ENCODE peak calls at places on chromosomes 11 and 22, in nine cellular contexts. M is IMR-90, E is kidney, F is tibial nerve, B is SK-N-SH, S is aorta, D is fibroblast of lung, V is mucosa of descending colon, R is neuronal stem cell. W is an unnamed sample.

GRCh38 chr22:35587896-35588295 is 29.2 kb downstream of the MB start:
- DNase-seq in V (no peak), B (no peak), E (no peak), R (no peak), F (no peak), S (no peak), D (no peak), M (no peak), W (no peak)

GRCh38 chr11:62667460-62667859 is 2.3 kb downstream of the CSKMT start:
- DNase-seq in D (no peak), E (no peak), V (no peak), F (no peak), R (no peak), S (no peak), M (no peak), B (no peak), W (no peak)

GRCh38 chr11:129853508-129854228 is 38.0 kb downstream of the TMEM45B start:
- DNase-seq in V (peak; percentile 88), S (no peak), B (peak; percentile 44), M (peak; percentile 49), D (peak; percentile 56), R (no peak), F (no peak), E (peak; percentile 85), W (peak; percentile 73)

GRCh38 chr11:96279018-96279417 is 64.0 kb downstream of the MAML2 start:
- DNase-seq in D (no peak), B (no peak), V (no peak), E (no peak), R (no peak), S (no peak), F (no peak), M (no peak), W (no peak)

GRCh38 chr11:43523632-43524031 is 156.9 kb upstream of the HSD17B12 start:
- DNase-seq in B (no peak), S (no peak), R (no peak), E (no peak), F (no peak), M (no peak), V (no peak), D (no peak), W (no peak)

GRCh38 chr11:73388241-73389133 is 12.3 kb downstream of the RELT start:
- DNase-seq in E (peak; percentile 79), B (no peak), V (no peak), F (no peak), D (no peak), M (no peak), S (no peak), R (no peak), W (no peak)

GRCh38 chr11:73227571-73228211 is 9.6 kb downstream of the P2RY2 start:
- DNase-seq in F (no peak), M (no peak), R (no peak), S (peak; percentile 55), V (peak; percentile 82), D (no peak), E (peak; percentile 93), B (peak; percentile 22), W (no peak)

GRCh38 chr11:122656073-122656630 is 630 bp downstream of the UBASH3B start:
- DNase-seq in V (peak; percentile 66), M (peak; percentile 66), R (peak; percentile 59), S (peak; percentile 89), E (peak; percentile 82), D (peak; percentile 60), B (peak; percentile 87), F (peak; percentile 23), W (no peak)

GRCh38 chr11:8330416-8330815 is 66.7 kb upstream of the LMO1 start:
- DNase-seq in V (no peak), B (no peak), E (peak; percentile 82), F (no peak), S (no peak), D (no peak), R (no peak), M (no peak), W (no peak)

GRCh38 chr11:8328848-8329330 is 65.2 kb upstream of the LMO1 start:
- DNase-seq in E (peak; percentile 92), B (peak; percentile 89), D (peak; percentile 72), S (peak; percentile 87), R (peak; percentile 86), V (peak; percentile 75), M (peak; percentile 75), F (peak; percentile 29), W (peak; percentile 22)

GRCh38 chr11:8329961-8330361 is 66.3 kb upstream of the LMO1 start:
- DNase-seq in S (no peak), D (no peak), F (no peak), E (peak; percentile 62), B (peak; percentile 47), R (no peak), M (no peak), V (no peak), W (no peak)

GRCh38 chr11:8328231-8328794 is 64.6 kb upstream of the LMO1 start:
- DNase-seq in S (peak; percentile 48), E (no peak), V (no peak), M (no peak), R (no peak), B (no peak), D (no peak), F (no peak), W (no peak)

DNA sequence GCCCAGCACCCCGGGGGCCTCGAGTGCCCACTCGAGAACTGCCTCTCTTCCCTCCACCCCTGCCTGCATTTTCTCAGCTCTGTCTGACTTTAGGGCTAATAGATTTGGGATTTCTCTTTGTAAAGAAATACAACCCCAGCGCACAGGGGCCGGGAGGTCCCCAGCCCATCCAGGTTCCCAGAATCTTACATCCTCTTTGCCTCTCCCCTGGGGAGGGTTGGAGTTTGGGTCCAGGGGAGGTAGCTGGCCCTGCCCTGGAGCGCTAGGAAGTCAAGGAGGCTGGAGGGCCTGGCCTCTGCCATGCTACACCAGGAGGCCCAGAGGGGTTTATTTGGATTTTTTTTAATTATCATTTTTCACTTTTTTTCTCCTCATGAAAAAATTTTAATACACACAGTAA is 65.7 kb upstream of the LMO1 start:
- DNase-seq in S (peak; percentile 30), F (no peak), D (no peak), B (no peak), R (no peak), E (peak; percentile 45), M (no peak), V (no peak), W (no peak)
- H3K4me3 ChIP-seq in S (no peak overlapping the region), F (no peak overlapping the region), D (no peak overlapping the region), B (no peak overlapping the region), R (peak overlapping the region; percentile 49), E (no peak overlapping the region), M (no peak overlapping the region), V (no peak overlapping the region), W (no peak overlapping the region)

GRCh38 chr22:47625013-47625385 is 862.5 kb downstream of the TBC1D22A start:
- DNase-seq in M (no peak), V (no peak), R (no peak), E (peak; percentile 58), B (no peak), D (no peak), S (no peak), F (no peak), W (no peak)

GRCh38 chr22:47627561-47628253 is 865.3 kb downstream of the TBC1D22A start:
- DNase-seq in R (no peak), M (no peak), D (peak; percentile 18), S (no peak), F (no peak), B (no peak), E (no peak), V (no peak), W (no peak)

GRCh38 chr22:47624277-47625012 is 862.0 kb downstream of the TBC1D22A start:
- DNase-seq in S (no peak), M (no peak), R (no peak), D (no peak), V (no peak), E (peak; percentile 56), B (no peak), F (no peak), W (no peak)

GRCh38 chr22:47626428-47627390 is 864.3 kb downstream of the TBC1D22A start:
- DNase-seq in M (no peak), D (no peak), F (no peak), R (no peak), B (no peak), E (peak; percentile 53), V (no peak), S (no peak), W (no peak)

GRCh38 chr22:47625531-47626427 is 863.3 kb downstream of the TBC1D22A start:
- DNase-seq in E (peak; percentile 59), V (no peak), F (no peak), B (no peak), S (no peak), M (no peak), D (no peak), R (no peak), W (no peak)
- H3K4me3 ChIP-seq in E (no peak overlapping the region), V (no peak overlapping the region), F (no peak overlapping the region), B (no peak overlapping the region), S (no peak overlapping the region), M (no peak overlapping the region), D (no peak overlapping the region), R (no peak overlapping the region), W (no peak overlapping the region)

GRCh38 chr11:57457643-57458023 is 2.7 kb upstream of the RTN4RL2 start:
- DNase-seq in M (no peak), E (peak; percentile 21), S (no peak), V (no peak), F (no peak), D (no peak), R (no peak), B (no peak), W (no peak)

GRCh38 chr11:57456960-57457642 is 3.2 kb upstream of the RTN4RL2 start:
- DNase-seq in S (peak; percentile 96), F (peak; percentile 88), B (peak; percentile 85), D (peak; percentile 87), E (peak; percentile 95), M (peak; percentile 77), V (peak; percentile 90), R (peak; percentile 87), W (peak; percentile 27)

GRCh38 chr11:57458410-57459111 is 1.8 kb upstream of the RTN4RL2 start:
- DNase-seq in B (peak; percentile 84), M (peak; percentile 11), S (peak; percentile 89), R (no peak), V (peak; percentile 74), E (peak; percentile 82), D (no peak), F (no peak), W (no peak)

GRCh38 chr11:57459112-57460016 is 964 bp upstream of the RTN4RL2 start:
- DNase-seq in S (no peak), F (no peak), E (peak; percentile 83), R (no peak), D (no peak), B (peak; percentile 45), M (peak; percentile 17), V (peak; percentile 52), W (no peak)

DNA sequence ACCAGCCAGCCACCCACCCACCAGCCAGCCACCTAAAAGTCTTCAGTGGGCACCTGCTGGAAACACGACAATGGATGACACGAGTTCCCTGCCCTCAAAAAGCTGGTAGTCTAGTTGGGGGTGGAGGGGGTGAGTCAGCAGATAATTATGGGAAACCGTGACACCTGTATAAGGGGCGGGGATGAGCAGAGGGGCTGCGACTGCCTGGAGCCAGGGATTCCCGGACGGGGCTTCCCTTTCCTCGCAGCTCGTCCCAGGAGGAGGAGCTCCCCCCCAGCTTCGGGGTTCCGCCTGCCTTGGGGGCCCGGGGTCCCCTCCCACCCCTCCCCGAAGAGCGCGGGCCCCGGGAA is 2.3 kb upstream of the RTN4RL2 start:
- DNase-seq in M (no peak), R (no peak), S (no peak), B (no peak), E (no peak), F (no peak), D (no peak), V (no peak), W (no peak)
- H3K4me3 ChIP-seq in M (no peak overlapping the region), R (no peak overlapping the region), S (no peak overlapping the region), B (no peak overlapping the region), E (no peak overlapping the region), F (peak overlapping the region; percentile 49), D (no peak overlapping the region), V (no peak overlapping the region), W (peak overlapping the region; percentile 32)

GRCh38 chr22:39146256-39147101 is 6.0 kb downstream of the CBX7 start:
- DNase-seq in F (peak; percentile 12), D (no peak), E (no peak), M (no peak), V (peak; percentile 38), B (no peak), S (peak; percentile 57), R (no peak), W (no peak)
- H3K4me3 ChIP-seq in F (peak overlapping the region; percentile 89), D (peak overlapping the region; percentile 51), E (peak overlapping the region; percentile 60), M (no peak overlapping the region), V (no peak overlapping the region), B (peak overlapping the region; percentile 72), S (no peak overlapping the region), R (peak overlapping the region; percentile 46), W (no peak overlapping the region)

W was measured in Jurkat, Clone E6-1.